ENCODE peak calls at places on chromosomes 7 and 10, in six cellular contexts. U is CD4-positive, CD25-positive, alpha-beta regulatory T cell; Y is activated CD4-positive, alpha-beta T cell treated with anti-CD3 and anti-CD28 coated beads for 24 hours; E is GM04504; O is dermis microvascular lymphatic vessel endothelial cell; F is DMS153. I is an unnamed sample.

GRCh38 chr7:139828880-139829653 is at the start of gene TBXAS1:
- DNase-seq in F (no peak), E (no peak), Y (no peak), O (peak; percentile 62), U (no peak), I (no peak)

GRCh38 chr10:124616040-124616835 is 127.9 kb downstream of the FAM53B start:
- DNase-seq in F (no peak), O (no peak), U (no peak), Y (no peak), E (no peak), I (no peak)

GRCh38 chr7:158645842-158646241 is 58.2 kb upstream of the PTPRN2 start:
- DNase-seq in F (no peak), Y (no peak), O (no peak), E (no peak), U (no peak), I (no peak)

GRCh38 chr7:107989618-107990373 is 13.2 kb downstream of the LAMB1 start:
- DNase-seq in Y (no peak), F (no peak), O (peak; percentile 57), U (no peak), E (no peak), I (no peak)

GRCh38 chr7:39127058-39127457 is 149.3 kb downstream of the POU6F2 start:
- DNase-seq in Y (no peak), E (no peak), O (no peak), F (no peak), U (no peak), I (no peak)

GRCh38 chr7:21828846-21829245 is 116.9 kb downstream of the CDCA7L start:
- DNase-seq in O (no peak), E (no peak), U (peak; percentile 7), F (no peak), Y (no peak), I (no peak)

GRCh38 chr7:16905300-16906044 is 23.7 kb upstream of the AGR3 start:
- DNase-seq in U (no peak), O (peak; percentile 36), E (no peak), Y (no peak), F (no peak), I (no peak)

GRCh38 chr10:52653510-52653909 is 119.1 kb downstream of the MBL2 start:
- DNase-seq in F (no peak), O (no peak), U (no peak), E (no peak), Y (no peak), I (no peak)

GRCh38 chr7:46207931-46208634 is 287.0 kb upstream of the IGFBP3 start:
- DNase-seq in U (no peak), E (no peak), F (no peak), Y (no peak), O (no peak), I (no peak)

GRCh38 chr10:101227765-101228681 is 1.2 kb downstream of the LBX1 start:
- DNase-seq in U (peak; percentile 32), E (no peak), F (no peak), Y (no peak), O (no peak), I (no peak)

GRCh38 chr7:146683439-146683838 is 566.8 kb downstream of the CNTNAP2 start:
- DNase-seq in U (no peak), F (peak; percentile 22), E (no peak), O (peak; percentile 11), Y (no peak), I (no peak)

GRCh38 chr10:113930482-113931057 is 76.1 kb downstream of the NHLRC2 start:
- DNase-seq in O (peak; percentile 57), F (no peak), U (no peak), Y (no peak), E (no peak), I (no peak)

GRCh38 chr10:59879363-59879935 is 26.9 kb downstream of the CCDC6 start:
- DNase-seq in F (no peak), E (no peak), U (peak; percentile 24), O (no peak), Y (no peak), I (no peak)

GRCh38 chr10:33145451-33146188 is 187.6 kb upstream of the ITGB1 start:
- DNase-seq in U (no peak), Y (no peak), O (no peak), E (no peak), F (no peak), I (no peak)

GRCh38 chr10:91797077-91797690 is 1.0 kb upstream of the TNKS2 start:
- DNase-seq in U (peak; percentile 7), Y (no peak), O (no peak), E (no peak), F (no peak), I (no peak)

GRCh38 chr10:21372651-21373410 is 152.7 kb downstream of the SKIDA1 start:
- DNase-seq in O (peak; percentile 69), Y (no peak), F (peak; percentile 42), E (peak; percentile 82), U (peak; percentile 76), I (no peak)

GRCh38 chr10:103333934-103334520 is 16.9 kb downstream of the PCGF6 start:
- DNase-seq in F (no peak), U (peak; percentile 56), E (peak; percentile 6), O (peak; percentile 37), Y (no peak), I (no peak)

I was measured in D721Med.